ENCODE peak calls at places on chromosomes 2 and 18, in seven cellular contexts. R is HCT116, H is GM12878, Z is K562, P is HepG2, O is H1, Y is SK-N-SH. C is an unnamed sample.

GRCh38 chr2:198116652-198117175 is 312.3 kb downstream of the PLCL1 start:
- DNase-seq in Y (no peak), O (no peak), Z (no peak), R (no peak), H (no peak), P (no peak), C (no peak)

GRCh38 chr18:76371301-76371700 is 123.7 kb downstream of the ZNF516 start:
- DNase-seq in H (no peak), Z (no peak), Y (no peak), O (no peak), R (no peak), P (no peak), C (no peak)

GRCh38 chr2:41414486-41415230 is 633.2 kb upstream of the PKDCC start:
- DNase-seq in Z (peak), Y (peak), H (peak), R (no peak), O (peak), P (peak), C (peak)

GRCh38 chr18:45413180-45413836 is 202.0 kb upstream of the SLC14A2 start:
- DNase-seq in O (no peak), H (no peak), Y (no peak), R (no peak), Z (no peak), P (no peak), C (no peak)

GRCh38 chr2:18987592-18988073 is 370.8 kb downstream of the OSR1 start:
- DNase-seq in Z (peak), R (peak), O (no peak), H (no peak), P (peak), Y (no peak), C (peak)

GRCh38 chr18:10488022-10488421 is 33.6 kb downstream of the APCDD1 start:
- DNase-seq in P (no peak), O (no peak), H (no peak), Y (no peak), R (no peak), Z (no peak), C (no peak)

GRCh38 chr2:23488584-23488983 is 103.6 kb downstream of the KLHL29 start:
- DNase-seq in H (no peak), R (no peak), O (no peak), Z (no peak), Y (no peak), P (no peak), C (no peak)

GRCh38 chr2:223093436-223093839 is 41.4 kb downstream of the KCNE4 start:
- DNase-seq in R (no peak), Z (no peak), H (no peak), Y (no peak), O (no peak), P (no peak), C (no peak)

GRCh38 chr2:236769981-236770671 is 200.5 kb downstream of the ACKR3 start:
- DNase-seq in O (peak), R (no peak), Y (no peak), P (no peak), Z (no peak), H (no peak), C (no peak)

GRCh38 chr2:44268259-44268649 is 7.0 kb upstream of the SLC3A1 start:
- DNase-seq in P (no peak), Y (no peak), O (no peak), Z (peak), R (no peak), H (no peak), C (no peak)

GRCh38 chr2:149050188-149050587 is 11.7 kb downstream of the LYPD6B start:
- DNase-seq in H (peak), Y (no peak), P (no peak), Z (no peak), R (no peak), O (no peak), C (no peak)

GRCh38 chr18:13726972-13727331 is 479 bp downstream of the RNMT start:
- DNase-seq in O (no peak), R (no peak), Z (peak), P (peak), Y (no peak), H (no peak), C (peak)

GRCh38 chr2:95347681-95348608 is 50.8 kb downstream of the KCNIP3 start:
- DNase-seq in H (no peak), R (no peak), O (no peak), Y (no peak), P (no peak), Z (no peak), C (no peak)

GRCh38 chr18:45521151-45521550 is 94.1 kb upstream of the SLC14A2 start:
- DNase-seq in Y (no peak), R (no peak), P (no peak), H (no peak), Z (no peak), O (no peak), C (no peak)

DNA sequence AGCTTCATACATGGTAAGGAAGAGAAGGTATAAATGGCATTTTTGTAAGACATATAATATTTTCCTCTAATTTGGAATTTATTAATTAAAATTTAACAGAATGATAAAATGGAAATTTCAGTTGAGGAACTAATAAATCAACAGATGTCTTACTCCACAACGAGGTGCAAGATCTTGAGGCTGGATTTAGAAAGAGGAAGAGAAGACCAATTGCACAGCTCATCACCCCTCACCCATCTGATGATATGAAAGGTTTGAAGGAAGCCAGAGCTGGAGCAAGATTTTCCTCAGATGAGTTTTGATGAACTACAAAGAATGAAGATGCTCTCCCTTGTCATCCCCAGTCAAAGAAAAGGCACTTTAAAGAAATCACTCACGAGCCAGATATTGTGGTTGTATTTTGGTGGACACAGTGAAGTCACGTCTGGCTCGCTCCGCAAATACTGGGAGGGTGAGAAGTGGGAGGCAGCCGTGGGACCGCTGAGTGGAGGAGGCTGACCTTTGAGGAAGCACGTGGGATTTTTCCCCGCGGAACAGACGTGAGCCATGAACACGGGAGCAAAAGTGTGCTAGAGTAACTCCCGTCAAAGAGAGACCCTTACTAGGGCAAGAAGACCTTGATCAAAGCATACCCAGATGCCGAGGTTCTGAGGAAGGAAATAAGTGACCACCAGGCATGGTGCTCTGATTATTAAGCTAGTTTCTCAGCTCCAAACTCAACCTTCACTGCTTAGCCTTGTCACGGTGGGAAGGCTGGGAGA is 511.4 kb downstream of the RNF144A start:
- DNase-seq in O (no peak), Z (no peak), R (no peak), Y (no peak), H (no peak), P (no peak), C (no peak)
- TF ChIP-seq JUND in O (no peak), Z (no peak), R (no peak), Y (no peak), H (no peak), P (no peak), C (no peak)

DNA sequence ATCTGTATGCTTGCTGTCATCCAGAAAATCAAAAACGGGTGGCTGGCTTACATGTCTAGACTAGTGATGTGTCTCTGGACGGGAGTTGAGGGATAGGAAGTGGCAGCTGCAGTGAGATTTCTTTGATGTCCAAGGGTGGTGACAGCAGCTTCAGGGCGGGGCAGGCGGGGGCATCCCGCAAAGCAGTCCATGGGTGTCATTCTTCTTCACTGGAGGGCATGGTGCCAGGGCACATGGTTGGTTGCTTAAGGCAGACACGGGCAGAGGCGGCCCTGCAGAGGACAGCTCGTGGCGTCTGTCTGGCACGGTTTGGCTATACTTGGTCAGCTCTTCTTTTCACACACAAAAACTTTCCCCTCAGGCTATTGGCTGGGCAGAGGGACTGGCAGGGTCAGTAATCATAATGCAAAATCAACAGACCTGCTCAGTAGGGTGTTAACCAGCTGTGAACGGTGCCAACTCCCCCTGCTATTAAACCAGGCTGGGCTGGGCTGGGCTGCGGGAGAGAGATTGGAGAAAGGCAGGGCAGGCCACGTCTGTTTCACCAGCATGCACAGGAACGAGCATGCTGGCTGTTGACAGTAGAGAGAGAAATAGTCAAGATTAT is 63.7 kb downstream of the COL4A3 start:
- DNase-seq in H (no peak), R (no peak), O (no peak), P (no peak), Y (peak), Z (no peak), C (no peak)
- TF ChIP-seq JUND in H (no peak), R (no peak), O (no peak), P (no peak), Y (no peak), Z (no peak), C (no peak)

GRCh38 chr2:233118601-233119000 is 58.5 kb downstream of the INPP5D start:
- DNase-seq in R (no peak), Z (no peak), O (no peak), P (no peak), H (no peak), Y (no peak), C (no peak)
- TF ChIP-seq JUND in R (no peak), Z (no peak), O (no peak), P (no peak), H (no peak), Y (no peak), C (no peak)

DNA sequence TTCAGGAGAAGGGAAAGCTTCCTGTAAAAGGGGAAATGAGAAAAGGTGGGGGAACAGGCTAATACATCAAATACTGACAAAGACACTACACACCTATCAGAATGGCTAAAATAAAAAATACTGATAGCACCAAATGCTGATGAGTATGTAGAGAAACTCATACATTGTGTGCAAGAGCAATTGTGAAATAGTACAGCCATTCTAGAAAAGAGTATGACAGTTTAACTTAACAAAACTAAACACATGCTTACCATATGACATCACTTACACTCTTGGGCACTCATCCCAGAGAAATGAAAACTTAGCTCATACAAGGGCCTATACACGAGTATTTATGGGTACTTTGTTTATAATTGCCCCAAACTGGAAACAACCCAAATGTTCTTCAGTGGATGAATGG is 53.4 kb downstream of the ZNF638 start:
- DNase-seq in Z (no peak), O (no peak), P (no peak), H (no peak), Y (no peak), R (no peak), C (no peak)
- TF ChIP-seq JUND in Z (no peak), O (no peak), P (no peak), H (no peak), Y (no peak), R (no peak), C (no peak)